ENCODE peak calls at places on chromosomes 3 and 15, in seven cellular contexts. C is H54; P is endothelial cell; U is neuronal stem cell; X is astrocyte of the spinal cord; O is activated gamma-delta T cell treated with Interleukin-2 at 50 U/mL for 16 hours; W is T-helper 2 cell treated with Interferon-gamma antibody and Interleukin-4, amounts not matched to agents 5 μg/mL and 100 μg/mL, for 36 hours. I is an unnamed sample.

GRCh38 chr3:120516142-120516541 is 65.3 kb upstream of the FSTL1 start:
- DNase-seq in X (no peak), O (no peak), U (no peak), C (no peak), P (no peak), W (no peak), I (no peak)

GRCh38 chr15:49984436-49984835 is 134.6 kb downstream of the ATP8B4 start:
- DNase-seq in C (no peak), P (no peak), O (no peak), U (no peak), X (no peak), W (no peak), I (no peak)

GRCh38 chr3:4829031-4829394 is 150.2 kb upstream of the BHLHE40 start:
- DNase-seq in P (no peak), C (no peak), U (no peak), X (peak; percentile 33), O (no peak), W (no peak), I (no peak)

GRCh38 chr3:68239542-68239941 is 585.1 kb upstream of the SUCLG2 start:
- DNase-seq in U (peak; percentile 5), X (no peak), P (no peak), C (no peak), O (no peak), W (no peak), I (no peak)

GRCh38 chr3:55487376-55488241 is 503 bp upstream of the WNT5A start:
- DNase-seq in X (peak; percentile 76), U (peak; percentile 41), O (no peak), C (peak; percentile 39), W (no peak), P (peak; percentile 39), I (peak; percentile 72)

GRCh38 chr3:100440895-100441294 is 39.6 kb downstream of the LNP1 start:
- DNase-seq in C (no peak), X (no peak), P (no peak), W (no peak), U (no peak), O (no peak), I (no peak)

GRCh38 chr3:50112462-50112861 is 23.7 kb downstream of the RBM5 start:
- DNase-seq in C (no peak), W (no peak), U (no peak), X (no peak), P (no peak), O (no peak), I (no peak)

GRCh38 chr3:129278970-129279906 is 568 bp downstream of the HMCES start:
- DNase-seq in W (peak; percentile 65), X (peak; percentile 68), O (peak; percentile 28), P (peak; percentile 56), C (peak; percentile 45), U (peak; percentile 31), I (peak; percentile 49)

GRCh38 chr3:186107148-186108105 is 1.5 kb downstream of the ETV5 start:
- DNase-seq in X (peak; percentile 81), O (peak; percentile 51), U (peak; percentile 86), C (peak; percentile 64), W (peak; percentile 29), P (peak; percentile 57), I (peak; percentile 66)

GRCh38 chr3:45567730-45568172 is 26.8 kb upstream of the LIMD1 start:
- DNase-seq in O (no peak), W (peak; percentile 68), P (no peak), U (no peak), C (no peak), X (no peak), I (no peak)

GRCh38 chr3:134327594-134327975 is 46.7 kb downstream of the AMOTL2 start:
- DNase-seq in W (no peak), C (no peak), O (no peak), P (no peak), U (no peak), X (peak; percentile 81), I (peak; percentile 82)

GRCh38 chr3:143135150-143135549 is 15.6 kb downstream of the CHST2 start:
- DNase-seq in O (no peak), P (no peak), X (peak; percentile 95), W (no peak), C (peak; percentile 84), U (no peak), I (peak; percentile 74)

GRCh38 chr3:46006243-46006642 is 10.6 kb upstream of the FYCO1 start:
- DNase-seq in X (no peak), O (no peak), P (no peak), U (no peak), C (no peak), W (no peak), I (no peak)

GRCh38 chr3:128269796-128270195 is 116.5 kb downstream of the EEFSEC start:
- DNase-seq in W (no peak), P (no peak), X (no peak), C (no peak), U (no peak), O (no peak), I (no peak)

GRCh38 chr15:78988361-78988911 is 43.6 kb upstream of the CTSH start:
- DNase-seq in W (no peak), P (no peak), O (no peak), X (peak; percentile 97), U (no peak), C (peak; percentile 85), I (peak; percentile 86)

GRCh38 chr3:193940526-193940925 is 195.4 kb upstream of the HES1 start:
- DNase-seq in W (no peak), U (no peak), P (no peak), C (no peak), O (no peak), X (no peak), I (no peak)

GRCh38 chr3:46353639-46354410 is at the start of gene CCR2:
- DNase-seq in X (no peak), P (no peak), O (no peak), C (no peak), U (no peak), W (no peak), I (no peak)

GRCh38 chr3:31636693-31637442 is 104.1 kb downstream of the STT3B start:
- DNase-seq in C (no peak), W (no peak), P (no peak), U (no peak), X (no peak), O (no peak), I (no peak)

GRCh38 chr15:31814082-31814481 is 216.2 kb upstream of the CHRNA7 start:
- DNase-seq in W (no peak), P (no peak), X (no peak), O (no peak), C (no peak), U (no peak), I (no peak)

GRCh38 chr3:169348981-169349942 is 314.2 kb downstream of the MECOM start:
- DNase-seq in X (peak; percentile 36), O (no peak), P (no peak), W (no peak), U (no peak), C (no peak), I (no peak)

GRCh38 chr3:110697961-110698360 is 373.7 kb upstream of the NECTIN3 start:
- DNase-seq in C (no peak), W (no peak), X (peak; percentile 24), P (no peak), O (no peak), U (no peak), I (no peak)

GRCh38 chr15:43406192-43406591 is 35.3 kb downstream of the TUBGCP4 start:
- DNase-seq in C (no peak), P (no peak), W (no peak), O (no peak), U (no peak), X (no peak), I (no peak)

GRCh38 chr15:90001683-90002427 is 731 bp downstream of the ZNF710 start:
- DNase-seq in O (peak; percentile 55), X (peak; percentile 54), U (peak; percentile 48), C (peak; percentile 52), P (peak; percentile 48), W (peak; percentile 75), I (peak; percentile 52)

GRCh38 chr3:139846729-139847128 is 88.3 kb upstream of the CLSTN2 start:
- DNase-seq in X (no peak), P (no peak), C (no peak), U (no peak), W (no peak), O (no peak), I (no peak)

GRCh38 chr3:195097331-195098255 is 173.4 kb downstream of the XXYLT1 start:
- DNase-seq in U (no peak), C (no peak), W (no peak), P (no peak), O (no peak), X (no peak), I (no peak)

I was measured in SJSA1.